ENCODE peak calls at places on chromosomes 12 and 14, in five cellular contexts. P, R, K, S and E are unnamed samples.

GRCh38 chr14:99512571-99513182 is 31.5 kb downstream of the CCNK start:
- DNase-seq in K (peak; percentile 7), S (no peak), P (no peak), R (no peak), E (no peak)

GRCh38 chr14:58796201-58796600 is 158.4 kb downstream of the DACT1 start:
- DNase-seq in K (no peak), R (no peak), S (no peak), P (no peak), E (no peak)

GRCh38 chr12:93020225-93020997 is 91.3 kb upstream of the EEA1 start:
- DNase-seq in R (peak; percentile 6), S (peak; percentile 79), P (no peak), K (no peak), E (no peak)

GRCh38 chr12:53176750-53177149 is 3.8 kb upstream of the ZNF740 start:
- DNase-seq in K (no peak), S (no peak), P (no peak), R (no peak), E (no peak)

GRCh38 chr14:99481745-99482099 is 513 bp downstream of the CCNK start:
- DNase-seq in P (no peak), R (no peak), S (peak; percentile 61), K (no peak), E (no peak)

GRCh38 chr12:130686511-130686981 is 29.6 kb downstream of the RIMBP2 start:
- DNase-seq in P (no peak), R (no peak), S (no peak), K (no peak), E (no peak)

GRCh38 chr12:107402041-107403022 is 283.3 kb upstream of the PWP1 start:
- DNase-seq in K (peak; percentile 83), S (peak; percentile 83), P (peak; percentile 74), R (peak; percentile 80), E (no peak)

GRCh38 chr12:112447106-112447505 is 28.4 kb downstream of the PTPN11 start:
- DNase-seq in R (no peak), P (no peak), K (no peak), S (no peak), E (no peak)